ENCODE peak calls at places on chromosomes 12 and 14, in five cellular contexts. E, L, S, N and D are unnamed samples.

GRCh38 chr14:82657186-82657675 is 1123.6 kb upstream of the SEL1L start:
- DNase-seq in E (no peak), L (no peak), S (no peak), N (no peak), D (no peak)

GRCh38 chr12:108234155-108234554 is 105.0 kb downstream of the CMKLR1 start:
- DNase-seq in E (no peak), L (peak; percentile 41), S (no peak), N (no peak), D (no peak)

GRCh38 chr14:21852061-21852664 is 178.5 kb upstream of the OR4E1 start:
- DNase-seq in E (peak; percentile 46), L (peak; percentile 38), S (peak; percentile 69), N (peak; percentile 71), D (peak; percentile 59)

GRCh38 chr12:69896653-69897381 is 71.8 kb downstream of the MYRFL start:
- DNase-seq in E (no peak), L (no peak), S (no peak), N (no peak), D (no peak)

GRCh38 chr12:54431911-54432814 is 13.1 kb upstream of the ITGA5 start:
- DNase-seq in E (no peak), L (peak; percentile 52), S (peak; percentile 72), N (peak; percentile 44), D (no peak)

GRCh38 chr14:90541076-90541634 is 144.3 kb downstream of the CALM1 start:
- DNase-seq in E (no peak), L (no peak), S (no peak), N (no peak), D (no peak)

GRCh38 chr14:60515244-60515695 is 6.3 kb downstream of the SIX6 start:
- DNase-seq in E (no peak), L (no peak), S (no peak), N (no peak), D (no peak)

GRCh38 chr12:43835656-43836454 is at the start of gene TMEM117:
- DNase-seq in E (peak; percentile 50), L (peak; percentile 79), S (peak; percentile 74), N (peak; percentile 32), D (peak; percentile 58)

GRCh38 chr12:49962861-49963765 is 1.4 kb downstream of the AQP5 start:
- DNase-seq in E (no peak), L (no peak), S (no peak), N (no peak), D (no peak)

GRCh38 chr12:89040146-89040964 is 311.9 kb downstream of the DUSP6 start:
- DNase-seq in E (peak; percentile 42), L (peak; percentile 92), S (no peak), N (peak; percentile 93), D (peak; percentile 8)

GRCh38 chr12:68374315-68374982 is 42.3 kb upstream of the MDM1 start:
- DNase-seq in E (peak; percentile 31), L (no peak), S (no peak), N (peak; percentile 75), D (peak; percentile 96)

GRCh38 chr12:25876383-25877045 is 82.0 kb upstream of the RASSF8 start:
- DNase-seq in E (no peak), L (no peak), S (no peak), N (no peak), D (no peak)

GRCh38 chr14:93036652-93037341 is 78.9 kb downstream of the ITPK1 start:
- DNase-seq in E (no peak), L (peak; percentile 33), S (no peak), N (no peak), D (no peak)

GRCh38 chr14:65131176-65131765 is 29.0 kb upstream of the MAX start:
- DNase-seq in E (no peak), L (peak; percentile 56), S (no peak), N (no peak), D (no peak)

GRCh38 chr12:61654698-61655097 is 605.5 kb upstream of the USP15 start:
- DNase-seq in E (no peak), L (peak; percentile 23), S (no peak), N (no peak), D (no peak)

GRCh38 chr12:50647031-50647430 is 116.9 kb upstream of the ATF1 start:
- DNase-seq in E (no peak), L (no peak), S (peak; percentile 12), N (no peak), D (no peak)

GRCh38 chr14:85387181-85387580 is 142.8 kb upstream of the FLRT2 start:
- DNase-seq in E (no peak), L (no peak), S (no peak), N (no peak), D (no peak)

GRCh38 chr14:64060648-64061096 is 207.9 kb downstream of the SYNE2 start:
- DNase-seq in E (no peak), L (peak; percentile 44), S (peak; percentile 33), N (peak; percentile 13), D (no peak)

GRCh38 chr12:62846506-62846905 is 88.4 kb downstream of the PPM1H start:
- DNase-seq in E (no peak), L (no peak), S (no peak), N (no peak), D (no peak)

GRCh38 chr12:111767362-111768158 is 827 bp downstream of the ALDH2 start:
- DNase-seq in E (no peak), L (no peak), S (peak; percentile 55), N (no peak), D (no peak)

GRCh38 chr14:59123975-59124374 is 64.5 kb upstream of the DAAM1 start:
- DNase-seq in E (no peak), L (no peak), S (no peak), N (no peak), D (no peak)

GRCh38 chr12:20122274-20122673 is 246.1 kb upstream of the PDE3A start:
- DNase-seq in E (no peak), L (no peak), S (no peak), N (no peak), D (no peak)

GRCh38 chr14:88473791-88474190 is 81.0 kb downstream of the PTPN21 start:
- DNase-seq in E (no peak), L (no peak), S (no peak), N (no peak), D (no peak)

GRCh38 chr12:32589165-32589891 is 89.8 kb upstream of the DNM1L start:
- DNase-seq in E (no peak), L (peak; percentile 92), S (no peak), N (no peak), D (no peak)

GRCh38 chr14:77142289-77142814 is 761 bp upstream of the ZDHHC22 start:
- DNase-seq in E (no peak), L (no peak), S (no peak), N (no peak), D (no peak)

GRCh38 chr12:15050664-15051063 is 77.8 kb downstream of the PDE6H start:
- DNase-seq in E (no peak), L (no peak), S (no peak), N (no peak), D (no peak)

GRCh38 chr12:111636209-111636928 is 37.3 kb upstream of the ATXN2 start:
- DNase-seq in E (no peak), L (peak; percentile 25), S (peak; percentile 61), N (no peak), D (no peak)

GRCh38 chr12:26434299-26434915 is 239.0 kb downstream of the SSPN start:
- DNase-seq in E (no peak), L (peak; percentile 91), S (peak; percentile 20), N (peak; percentile 2), D (no peak)

GRCh38 chr14:50035214-50035613 is 81.2 kb downstream of the VCPKMT start:
- DNase-seq in E (no peak), L (no peak), S (no peak), N (no peak), D (no peak)

GRCh38 chr14:92254786-92255185 is 68.2 kb upstream of the SLC24A4 start:
- DNase-seq in E (no peak), L (no peak), S (peak; percentile 52), N (no peak), D (no peak)

GRCh38 chr12:127588224-127588623 is 678.7 kb upstream of the TMEM132C start:
- DNase-seq in E (no peak), L (no peak), S (no peak), N (no peak), D (no peak)

GRCh38 chr12:18703916-18704315 is 33.9 kb downstream of the PLCZ1 start:
- DNase-seq in E (no peak), L (no peak), S (no peak), N (no peak), D (no peak)

GRCh38 chr14:22478247-22478646 is 110.8 kb downstream of the DAD1 start:
- DNase-seq in E (no peak), L (no peak), S (no peak), N (no peak), D (no peak)